ENCODE peak calls at places on chromosomes 16 and 17, in seven cellular contexts. One of them, this sample, is unnamed.

GRCh38 chr17:418421-418751 is 65.8 kb upstream of the RPH3AL start:
- DNase-seq in suprapubic skin: no peak
- DNase-seq in tibial nerve: no peak
- DNase-seq in erythroblast: no peak
- DNase-seq in Peyer's patch: no peak
- DNase-seq in A549: no peak
- DNase-seq in heart left ventricle: no peak
- DNase-seq in this sample: no peak

GRCh38 chr16:19008245-19008644 is 24.5 kb downstream of the TMC7 start:
- DNase-seq in suprapubic skin: no peak
- DNase-seq in heart left ventricle: no peak
- DNase-seq in erythroblast: no peak
- DNase-seq in Peyer's patch: no peak
- DNase-seq in A549: no peak
- DNase-seq in tibial nerve: no peak
- DNase-seq in this sample: no peak

GRCh38 chr17:21295036-21295952 is 10.8 kb downstream of the MAP2K3 start:
- DNase-seq in A549: peak
- DNase-seq in suprapubic skin: no peak
- DNase-seq in heart left ventricle: peak
- DNase-seq in Peyer's patch: no peak
- DNase-seq in erythroblast: peak
- DNase-seq in tibial nerve: no peak
- DNase-seq in this sample: no peak

GRCh38 chr17:1640329-1641064 is 5.0 kb downstream of the SCARF1 start:
- DNase-seq in tibial nerve: no peak
- DNase-seq in suprapubic skin: no peak
- DNase-seq in Peyer's patch: no peak
- DNase-seq in A549: no peak
- DNase-seq in heart left ventricle: peak
- DNase-seq in erythroblast: no peak
- DNase-seq in this sample: no peak

GRCh38 chr17:62900096-62900495 is 65.9 kb upstream of the TANC2 start:
- DNase-seq in A549: no peak
- DNase-seq in Peyer's patch: no peak
- DNase-seq in heart left ventricle: no peak
- DNase-seq in suprapubic skin: no peak
- DNase-seq in tibial nerve: no peak
- DNase-seq in erythroblast: no peak
- DNase-seq in this sample: no peak

GRCh38 chr16:68539704-68540370 is 746 bp downstream of the ZFP90 start:
- DNase-seq in tibial nerve: no peak
- DNase-seq in suprapubic skin: no peak
- DNase-seq in Peyer's patch: no peak
- DNase-seq in heart left ventricle: no peak
- DNase-seq in erythroblast: no peak
- DNase-seq in A549: peak
- DNase-seq in this sample: no peak

GRCh38 chr16:27347930-27348685 is 34.3 kb downstream of the IL4R start:
- DNase-seq in suprapubic skin: no peak
- DNase-seq in tibial nerve: no peak
- DNase-seq in Peyer's patch: no peak
- DNase-seq in erythroblast: peak
- DNase-seq in A549: no peak
- DNase-seq in heart left ventricle: no peak
- DNase-seq in this sample: no peak

GRCh38 chr17:72381597-72382397 is 261.0 kb downstream of the SOX9 start:
- DNase-seq in Peyer's patch: no peak
- DNase-seq in A549: no peak
- DNase-seq in erythroblast: no peak
- DNase-seq in heart left ventricle: no peak
- DNase-seq in suprapubic skin: no peak
- DNase-seq in tibial nerve: no peak
- DNase-seq in this sample: no peak

GRCh38 chr17:35801583-35802224 is 6.3 kb upstream of the MMP28 start:
- DNase-seq in tibial nerve: no peak
- DNase-seq in Peyer's patch: peak
- DNase-seq in heart left ventricle: peak
- DNase-seq in erythroblast: peak
- DNase-seq in suprapubic skin: no peak
- DNase-seq in A549: no peak
- DNase-seq in this sample: no peak

GRCh38 chr17:48023408-48024148 is 14.0 kb downstream of the COPZ2 start:
- DNase-seq in tibial nerve: peak
- DNase-seq in erythroblast: peak
- DNase-seq in heart left ventricle: peak
- DNase-seq in A549: peak
- DNase-seq in suprapubic skin: peak
- DNase-seq in Peyer's patch: peak
- DNase-seq in this sample: no peak

GRCh38 chr17:48025904-48026502 is 11.6 kb downstream of the COPZ2 start:
- DNase-seq in A549: peak
- DNase-seq in tibial nerve: no peak
- DNase-seq in suprapubic skin: no peak
- DNase-seq in erythroblast: peak
- DNase-seq in Peyer's patch: no peak
- DNase-seq in heart left ventricle: no peak
- DNase-seq in this sample: no peak

GRCh38 chr17:48026503-48027321 is 10.9 kb downstream of the COPZ2 start:
- DNase-seq in A549: peak
- DNase-seq in Peyer's patch: peak
- DNase-seq in tibial nerve: peak
- DNase-seq in heart left ventricle: peak
- DNase-seq in suprapubic skin: peak
- DNase-seq in erythroblast: peak
- DNase-seq in this sample: no peak

GRCh38 chr17:48024149-48025039 is 13.2 kb downstream of the COPZ2 start:
- DNase-seq in suprapubic skin: peak
- DNase-seq in tibial nerve: no peak
- DNase-seq in A549: peak
- DNase-seq in Peyer's patch: peak
- DNase-seq in heart left ventricle: peak
- DNase-seq in erythroblast: peak
- DNase-seq in this sample: no peak

GRCh38 chr17:48025040-48025903 is 12.3 kb downstream of the COPZ2 start:
- DNase-seq in tibial nerve: peak
- DNase-seq in suprapubic skin: peak
- DNase-seq in Peyer's patch: peak
- DNase-seq in erythroblast: peak
- DNase-seq in heart left ventricle: peak
- DNase-seq in A549: peak
- DNase-seq in this sample: no peak
- TF ChIP-seq POLR2A in tibial nerve: no peak
- TF ChIP-seq POLR2A in suprapubic skin: no peak
- TF ChIP-seq POLR2A in Peyer's patch: no peak
- TF ChIP-seq POLR2A in erythroblast: no peak
- TF ChIP-seq POLR2A in heart left ventricle: no peak
- TF ChIP-seq POLR2A in A549: peak
- TF ChIP-seq POLR2A in this sample: no peak

GRCh38 chr17:19578545-19578944 is 44.9 kb downstream of the SLC47A1 start:
- DNase-seq in suprapubic skin: no peak
- DNase-seq in Peyer's patch: no peak
- DNase-seq in erythroblast: peak
- DNase-seq in heart left ventricle: no peak
- DNase-seq in tibial nerve: no peak
- DNase-seq in A549: peak
- DNase-seq in this sample: no peak

GRCh38 chr17:19583871-19584270 is 50.2 kb downstream of the SLC47A1 start:
- DNase-seq in erythroblast: no peak
- DNase-seq in tibial nerve: no peak
- DNase-seq in Peyer's patch: no peak
- DNase-seq in suprapubic skin: no peak
- DNase-seq in A549: no peak
- DNase-seq in heart left ventricle: no peak
- DNase-seq in this sample: no peak

GRCh38 chr17:19574956-19575355 is 41.3 kb downstream of the SLC47A1 start:
- DNase-seq in suprapubic skin: no peak
- DNase-seq in A549: no peak
- DNase-seq in erythroblast: no peak
- DNase-seq in tibial nerve: no peak
- DNase-seq in heart left ventricle: no peak
- DNase-seq in Peyer's patch: no peak
- DNase-seq in this sample: no peak

GRCh38 chr17:19579192-19579668 is 45.6 kb downstream of the SLC47A1 start:
- DNase-seq in heart left ventricle: no peak
- DNase-seq in erythroblast: no peak
- DNase-seq in suprapubic skin: no peak
- DNase-seq in A549: no peak
- DNase-seq in tibial nerve: no peak
- DNase-seq in Peyer's patch: no peak
- DNase-seq in this sample: no peak

DNA sequence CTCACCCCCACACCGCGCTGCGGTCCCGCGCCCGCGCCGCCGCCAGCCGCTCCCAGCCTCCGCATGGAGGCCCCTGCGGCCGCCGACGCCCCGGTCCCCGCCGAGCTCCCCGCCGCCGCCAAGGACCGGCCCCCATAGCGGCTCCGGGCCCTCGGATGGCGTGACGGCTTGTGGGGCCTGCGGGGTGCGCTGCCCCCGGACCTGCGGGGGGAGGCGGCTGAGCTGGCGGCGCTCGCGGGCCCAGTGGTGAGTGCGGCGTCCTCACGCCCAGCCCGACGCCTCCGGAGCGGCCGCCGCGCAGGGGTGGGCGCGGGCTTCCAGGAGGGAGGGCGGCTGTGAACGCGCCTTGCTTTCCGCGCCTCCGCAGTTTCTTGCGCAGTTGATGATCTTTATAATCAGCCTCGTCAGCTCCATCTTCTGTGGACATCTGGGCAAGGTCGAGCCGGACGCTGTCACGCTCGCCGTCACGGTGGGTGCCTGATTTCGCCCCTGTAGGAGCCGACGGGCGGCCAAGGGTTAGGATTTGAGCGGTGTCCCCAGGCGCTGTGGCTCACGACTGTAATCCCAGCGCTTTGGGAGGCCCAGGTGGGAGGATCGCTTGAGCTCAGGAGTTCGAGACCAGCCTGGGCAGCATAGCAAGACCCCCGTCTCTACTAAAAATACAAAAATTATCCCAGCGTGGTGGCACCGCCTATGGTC is 46.4 kb downstream of the SLC47A1 start:
- DNase-seq in A549: no peak
- DNase-seq in suprapubic skin: no peak
- DNase-seq in erythroblast: no peak
- DNase-seq in heart left ventricle: peak
- DNase-seq in Peyer's patch: no peak
- DNase-seq in tibial nerve: no peak
- DNase-seq in this sample: no peak
- TF ChIP-seq POLR2A in A549: no peak
- TF ChIP-seq POLR2A in suprapubic skin: no peak
- TF ChIP-seq POLR2A in erythroblast: no peak
- TF ChIP-seq POLR2A in heart left ventricle: no peak
- TF ChIP-seq POLR2A in Peyer's patch: no peak
- TF ChIP-seq POLR2A in tibial nerve: no peak
- TF ChIP-seq POLR2A in this sample: no peak

DNA sequence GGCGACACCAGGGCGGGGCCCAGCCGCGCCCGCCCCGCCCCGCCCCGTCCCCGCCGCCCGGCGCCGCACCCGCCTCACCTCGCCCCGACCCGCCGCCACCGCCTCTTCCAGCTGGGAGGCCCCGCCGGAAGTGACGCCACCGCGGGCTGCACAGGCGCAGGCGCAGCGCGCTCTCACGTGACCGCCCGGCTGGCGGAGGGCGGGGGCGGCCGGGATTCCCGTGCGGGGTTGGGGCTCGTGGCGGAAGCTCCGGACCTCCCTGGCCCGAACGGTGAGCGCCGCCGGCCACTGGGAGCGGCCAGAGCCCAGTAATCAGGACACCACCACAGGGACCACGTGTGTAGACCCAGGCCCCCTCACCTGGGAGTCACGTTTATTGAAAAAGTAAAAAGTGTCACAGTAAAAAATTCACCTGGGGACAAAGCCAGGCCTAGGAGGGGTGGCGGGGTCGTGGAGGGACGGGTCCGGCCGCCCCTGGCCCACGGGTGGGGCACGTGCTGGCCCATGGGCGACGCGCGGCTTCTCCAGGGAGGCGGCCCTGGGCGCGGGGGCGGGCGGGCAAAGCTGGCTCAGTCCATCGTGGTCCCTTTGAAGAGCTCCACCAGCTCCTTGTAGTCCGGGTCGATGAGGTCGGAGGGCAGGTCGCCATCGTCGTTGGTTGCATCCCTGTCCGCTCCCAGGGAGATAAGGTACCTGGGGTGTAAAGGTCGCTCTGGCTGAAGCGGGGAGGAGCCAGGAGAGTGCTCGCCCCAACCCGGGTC is at the start of gene MCRIP1:
- DNase-seq in heart left ventricle: peak
- DNase-seq in A549: peak
- DNase-seq in erythroblast: peak
- DNase-seq in suprapubic skin: peak
- DNase-seq in tibial nerve: peak
- DNase-seq in Peyer's patch: peak
- DNase-seq in this sample: no peak
- TF ChIP-seq POLR2A in heart left ventricle: peak
- TF ChIP-seq POLR2A in A549: peak
- TF ChIP-seq POLR2A in erythroblast: peak
- TF ChIP-seq POLR2A in suprapubic skin: peak
- TF ChIP-seq POLR2A in tibial nerve: peak
- TF ChIP-seq POLR2A in Peyer's patch: peak
- TF ChIP-seq POLR2A in this sample: peak

GRCh38 chr16:30875881-30876791 is 17.7 kb downstream of the BCL7C start:
- DNase-seq in tibial nerve: no peak
- DNase-seq in Peyer's patch: no peak
- DNase-seq in suprapubic skin: no peak
- DNase-seq in erythroblast: no peak
- DNase-seq in heart left ventricle: no peak
- DNase-seq in A549: no peak
- DNase-seq in this sample: no peak
- TF ChIP-seq POLR2A in tibial nerve: no peak
- TF ChIP-seq POLR2A in Peyer's patch: peak
- TF ChIP-seq POLR2A in suprapubic skin: no peak
- TF ChIP-seq POLR2A in erythroblast: no peak
- TF ChIP-seq POLR2A in heart left ventricle: no peak
- TF ChIP-seq POLR2A in A549: peak
- TF ChIP-seq POLR2A in this sample: no peak

This sample was measured in vagina.